ENCODE peak calls at places on chromosomes 16 and 17, in four cellular contexts. O is GM23338, Q is GM12892, Y is HCT116. N is an unnamed sample.

GRCh38 chr17:32992360-32993033 is 850 bp downstream of the SPACA3 start:
- DNase-seq in O (no peak), Y (no peak), Q (no peak), N (no peak)

GRCh38 chr17:29709861-29710849 is 87.4 kb upstream of the CORO6 start:
- DNase-seq in Q (no peak), Y (no peak), O (no peak), N (no peak)

GRCh38 chr16:59698341-59698979 is 964.3 kb upstream of the GOT2 start:
- DNase-seq in Y (no peak), Q (no peak), O (no peak), N (no peak)

GRCh38 chr16:17828012-17828411 is 357.3 kb upstream of the XYLT1 start:
- DNase-seq in O (no peak), Q (no peak), Y (no peak), N (no peak)

GRCh38 chr17:83187782-83188311 is 108.4 kb downstream of the METRNL start:
- DNase-seq in Y (no peak), O (no peak), Q (no peak), N (no peak)

GRCh38 chr17:78853926-78854394 is 13.3 kb upstream of the USP36 start:
- DNase-seq in Y (no peak), Q (no peak), O (no peak), N (no peak)

GRCh38 chr17:77376795-77377751 is 236.3 kb downstream of the SEC14L1 start:
- DNase-seq in O (no peak), Y (no peak), Q (no peak), N (peak)

GRCh38 chr17:51228177-51228576 is 31.7 kb downstream of the MBTD1 start:
- DNase-seq in Q (no peak), Y (no peak), O (no peak), N (no peak)

GRCh38 chr16:67029249-67030096 is 524 bp downstream of the CBFB start:
- DNase-seq in Q (peak), O (peak), Y (no peak), N (peak)

GRCh38 chr17:73824321-73824720 is 180.1 kb upstream of the SDK2 start:
- DNase-seq in Y (no peak), O (no peak), Q (no peak), N (no peak)

GRCh38 chr16:81717662-81718189 is 61.4 kb upstream of the PLCG2 start:
- DNase-seq in O (no peak), Q (no peak), Y (no peak), N (no peak)

GRCh38 chr17:78142113-78142861 is 3.9 kb upstream of the C17orf99 start:
- DNase-seq in Y (peak), Q (no peak), O (no peak), N (peak)

GRCh38 chr16:29820271-29820701 is at the start of gene MVP:
- DNase-seq in Y (no peak), Q (peak), O (no peak), N (peak)

GRCh38 chr17:32593003-32593402 is 106.2 kb downstream of the CDK5R1 start:
- DNase-seq in Q (no peak), Y (no peak), O (peak), N (no peak)

GRCh38 chr17:74569392-74570003 is 2.2 kb upstream of the CD300H start:
- DNase-seq in Q (no peak), Y (peak), O (peak), N (no peak)

GRCh38 chr16:56860226-56861020 is 4.6 kb upstream of the SLC12A3 start:
- DNase-seq in O (no peak), Y (no peak), Q (peak), N (no peak)

GRCh38 chr17:9370464-9370863 is 205.2 kb downstream of the STX8 start:
- DNase-seq in Y (no peak), Q (no peak), O (no peak), N (no peak)

GRCh38 chr16:23920899-23921298 is 85.1 kb downstream of the PRKCB start:
- DNase-seq in O (no peak), Y (no peak), Q (no peak), N (no peak)

GRCh38 chr16:73949574-73950348 is 346.9 kb upstream of the PSMD7 start:
- DNase-seq in Q (no peak), Y (no peak), O (no peak), N (no peak)

GRCh38 chr17:29179232-29180036 is 764 bp downstream of the MYO18A start:
- DNase-seq in O (peak), Y (no peak), Q (no peak), N (peak)

GRCh38 chr16:2692251-2692947 is 10.1 kb downstream of the KCTD5 start:
- DNase-seq in Y (no peak), Q (no peak), O (peak), N (peak)

GRCh38 chr17:75153854-75154194 is 488 bp downstream of the JPT1 start:
- DNase-seq in Q (no peak), Y (no peak), O (no peak), N (peak)

GRCh38 chr16:49556252-49557069 is 182.9 kb downstream of the C16orf78 start:
- DNase-seq in Q (no peak), O (peak), Y (peak), N (no peak)

GRCh38 chr17:74215332-74215727 is 2.0 kb downstream of the TTYH2 start:
- DNase-seq in Y (no peak), O (no peak), Q (no peak), N (no peak)

GRCh38 chr17:46989637-46990431 is 10.8 kb upstream of the RPRML start:
- DNase-seq in Y (no peak), Q (no peak), O (no peak), N (no peak)

GRCh38 chr16:22262460-22262859 is 34.7 kb upstream of the POLR3E start:
- DNase-seq in O (no peak), Q (no peak), Y (no peak), N (no peak)

GRCh38 chr17:75933836-75934235 is 7.0 kb downstream of the FBF1 start:
- DNase-seq in O (no peak), Y (no peak), Q (no peak), N (no peak)

GRCh38 chr16:68047987-68048386 is 24.9 kb downstream of the DUS2 start:
- DNase-seq in Y (no peak), O (no peak), Q (no peak), N (no peak)

GRCh38 chr17:78053777-78054468 is 74.6 kb downstream of the TMC6 start:
- DNase-seq in Q (no peak), Y (no peak), O (no peak), N (no peak)

GRCh38 chr17:74340470-74341023 is 14.5 kb downstream of the KIF19 start:
- DNase-seq in Y (no peak), Q (no peak), O (no peak), N (peak)

DNA sequence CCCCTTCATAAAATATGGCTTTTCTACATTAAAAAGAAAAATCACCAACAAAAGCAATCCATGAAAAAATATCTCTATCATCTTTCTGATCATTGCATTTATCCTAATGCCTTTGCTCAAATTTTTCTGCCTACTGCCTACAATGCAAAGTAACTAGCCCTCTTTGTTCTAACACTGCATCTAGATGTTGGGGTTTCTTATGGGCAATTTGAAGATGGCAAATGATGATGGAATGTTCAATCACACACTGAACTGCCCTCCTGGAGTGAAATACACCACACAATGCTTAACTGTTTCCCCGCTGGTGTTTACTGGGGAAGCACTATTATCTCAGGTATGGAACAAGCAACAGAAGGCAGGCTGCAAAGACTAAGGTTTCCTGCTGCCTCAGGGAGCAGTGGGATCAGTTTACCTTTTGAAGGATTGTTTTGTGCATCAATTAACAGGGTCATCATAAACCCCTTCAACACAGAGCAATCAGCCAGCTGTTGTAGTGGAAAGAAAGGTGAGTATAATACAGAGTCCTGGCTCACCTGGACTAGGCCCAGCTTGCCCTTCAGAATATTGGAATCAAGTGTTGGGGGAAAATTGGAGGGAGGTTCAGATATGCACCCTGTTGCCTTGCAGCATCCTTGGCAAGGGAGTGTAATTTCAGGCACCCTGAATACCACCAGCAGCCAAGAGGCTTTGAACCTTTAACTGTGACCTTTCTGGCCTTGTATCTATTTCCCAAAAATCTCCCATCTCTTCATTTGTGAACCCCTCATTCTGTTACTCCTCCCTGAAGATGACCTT is 105.4 kb upstream of the CDH11 start:
- DNase-seq in Y (no peak), Q (no peak), O (peak), N (no peak)
- TF ChIP-seq POLR2AphosphoS5 in Y (no peak), Q (no peak), O (peak), N (no peak)

GRCh38 chr17:49383048-49383447 is 21.0 kb upstream of the ZNF652 start:
- DNase-seq in Q (no peak), Y (no peak), O (no peak), N (no peak)

GRCh38 chr17:49382556-49382955 is 20.5 kb upstream of the ZNF652 start:
- DNase-seq in Q (no peak), Y (no peak), O (no peak), N (no peak)

GRCh38 chr17:49379926-49380325 is 17.9 kb upstream of the ZNF652 start:
- DNase-seq in O (no peak), Q (no peak), Y (no peak), N (no peak)

GRCh38 chr17:49381793-49382192 is 19.7 kb upstream of the ZNF652 start:
- DNase-seq in O (no peak), Q (no peak), Y (no peak), N (no peak)

DNA sequence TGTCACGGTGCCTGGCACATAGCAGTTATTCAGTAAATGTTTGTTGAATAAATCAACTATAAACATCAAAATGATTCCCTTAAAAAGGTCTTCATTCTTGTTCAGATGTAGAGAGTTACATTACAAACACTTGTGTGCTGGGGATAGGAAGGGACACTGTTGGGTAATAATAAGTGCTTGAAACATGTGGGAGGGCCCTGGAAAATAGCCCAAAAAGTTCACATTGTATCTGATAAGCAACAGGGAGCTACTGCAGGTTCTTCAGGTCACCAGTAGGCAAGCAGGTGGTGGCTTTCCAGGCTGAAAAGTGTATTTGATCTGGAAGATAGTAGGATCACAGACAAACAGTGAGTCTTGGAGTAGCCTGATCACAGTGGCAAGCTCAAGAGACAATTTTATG is 19.0 kb upstream of the ZNF652 start:
- DNase-seq in O (no peak), Q (no peak), Y (no peak), N (no peak)
- TF ChIP-seq POLR2AphosphoS5 in O (no peak), Q (no peak), Y (no peak), N (no peak)

GRCh38 chr17:37274432-37274831 is 101.4 kb upstream of the C17orf78 start:
- DNase-seq in Q (no peak), O (no peak), Y (no peak), N (no peak)
- TF ChIP-seq POLR2AphosphoS5 in Q (no peak), O (no peak), Y (no peak), N (no peak)

DNA sequence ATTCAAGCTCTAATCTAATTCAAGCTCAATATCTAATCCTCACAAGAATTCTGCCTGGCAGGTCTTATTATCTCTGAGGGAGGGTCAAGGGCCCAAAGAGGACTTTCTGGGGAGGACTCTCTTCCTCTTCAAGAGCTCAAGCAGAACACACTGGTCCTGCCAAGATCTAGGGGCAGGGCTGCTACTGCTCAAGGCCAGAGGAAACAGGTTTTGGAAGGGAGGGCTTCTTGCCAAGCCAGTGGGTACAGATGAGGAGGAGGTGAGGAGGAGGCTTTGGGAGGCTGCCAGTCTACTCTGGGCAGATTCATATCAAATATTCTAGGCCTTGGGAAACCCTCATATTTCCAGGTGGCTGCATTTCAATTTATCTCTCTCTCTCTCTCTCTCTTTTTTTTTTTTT is 51.8 kb upstream of the IL34 start:
- DNase-seq in Y (no peak), Q (no peak), O (no peak), N (no peak)
- TF ChIP-seq POLR2AphosphoS5 in Y (no peak), Q (no peak), O (no peak), N (peak)

DNA sequence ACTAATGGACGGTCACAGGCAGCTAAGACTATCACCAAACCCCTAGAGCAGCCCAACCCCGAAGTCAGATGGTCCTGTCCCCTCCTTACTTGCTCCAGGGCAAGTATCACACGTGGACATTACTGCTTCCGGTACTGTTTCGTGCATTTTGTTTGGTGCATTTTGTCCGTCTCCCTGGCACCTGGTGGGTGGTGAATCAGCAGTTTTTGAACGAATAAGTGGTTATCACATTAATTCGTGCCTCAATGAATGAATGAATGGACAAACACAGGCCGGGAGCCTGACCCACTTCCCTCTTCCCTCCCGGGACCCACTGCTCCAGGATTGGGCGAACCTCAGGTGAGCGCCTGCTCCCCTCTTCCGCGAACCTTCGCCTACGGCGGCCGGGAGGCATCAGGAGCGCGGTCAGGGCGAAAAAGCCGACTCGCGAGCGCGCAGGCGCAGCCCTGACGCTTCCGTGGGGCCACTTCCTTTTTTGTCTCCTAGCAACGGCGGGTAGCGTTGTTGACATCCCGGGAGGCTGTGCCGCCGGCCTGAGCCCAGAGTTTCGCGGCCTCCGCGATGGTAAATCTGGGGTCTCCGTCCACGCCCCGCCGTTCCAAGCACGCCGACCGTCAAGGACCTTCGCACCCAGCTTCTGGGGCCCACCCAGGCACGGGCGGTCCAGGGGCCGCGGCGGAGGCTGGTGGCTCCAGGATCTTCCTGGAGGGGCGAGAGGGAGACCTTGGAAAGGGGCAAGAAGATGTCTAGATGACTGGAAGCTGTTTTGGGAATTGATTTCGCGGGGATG is at the start of gene DYNLRB2:
- DNase-seq in Y (no peak), O (peak), Q (peak), N (peak)
- TF ChIP-seq POLR2AphosphoS5 in Y (no peak), O (peak), Q (peak), N (peak)

DNA sequence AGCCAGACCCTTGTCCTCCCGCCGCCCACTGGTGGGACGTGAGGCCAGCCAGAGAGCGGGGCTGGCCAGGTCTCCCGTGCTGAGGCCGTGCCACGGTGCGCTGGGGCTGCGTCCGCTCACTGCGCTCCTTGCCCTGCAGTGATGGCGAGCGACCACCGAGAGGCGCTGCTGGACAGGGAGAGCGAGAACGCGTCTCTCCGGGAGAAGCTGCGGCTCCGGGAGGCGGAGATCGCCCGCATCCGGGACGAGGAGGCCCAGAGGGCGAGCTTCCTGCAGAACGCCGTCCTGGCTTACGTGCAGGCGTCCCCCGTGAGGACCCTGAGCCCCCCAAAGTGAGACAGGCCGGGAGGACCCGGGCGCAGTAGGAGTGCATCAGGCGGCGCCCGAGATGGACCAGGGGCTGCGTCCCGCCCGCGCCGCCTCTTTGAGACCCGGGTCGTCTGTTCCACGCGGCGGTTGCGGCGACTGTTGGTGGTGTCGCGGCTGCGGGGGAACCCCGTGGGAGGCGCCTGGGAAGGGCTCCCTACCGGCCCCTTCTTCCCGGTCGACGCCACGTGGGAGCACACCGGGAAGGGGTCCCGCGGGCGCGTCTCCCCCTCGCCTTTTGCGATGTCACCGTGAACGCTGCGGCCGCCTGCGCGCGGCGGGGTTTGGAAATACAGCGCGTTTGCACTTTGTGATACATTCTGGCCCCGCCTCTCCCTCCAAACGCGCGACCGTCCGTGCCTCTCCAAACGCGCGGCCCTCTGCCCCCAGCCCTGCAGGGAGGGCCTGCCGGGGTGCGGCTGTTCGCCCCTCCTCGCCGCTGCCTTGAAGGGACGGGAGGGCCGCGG is 792 bp upstream of the RAC3 start:
- DNase-seq in O (peak), Q (peak), Y (peak), N (peak)
- TF ChIP-seq POLR2AphosphoS5 in O (no peak), Q (no peak), Y (no peak), N (no peak)

N was measured in upper lobe of left lung.